ENCODE peak calls at places on chromosomes 4 and X, in ten cellular contexts. O is heart left ventricle; X is activated CD8-positive, alpha-beta memory T cell treated with anti-CD3 and anti-CD28 coated beads, Interleukin-2, amount 50 U/mL, for 48 hours; S is fibroblast of mammary gland; N is iPS-NIHi11; D is substantia nigra; Z is activated T-cell treated with anti-CD3 and anti-CD28 coated beads for 24 hours; L is Caco-2; M is endothelial cell; E is stimulated activated CD8-positive, alpha-beta memory T cell treated with anti-CD3 and anti-CD28 coated beads, Interleukin-4, amount 100 ng/mL, for 48 hours. R is an unnamed sample.

GRCh38 chr4:4663028-4663427 is 121.2 kb upstream of the STX18 start:
- DNase-seq in M (no peak), L (no peak), S (peak), X (no peak), Z (no peak), O (no peak), E (no peak), D (no peak), N (no peak), R (no peak)

GRCh38 chr4:52641853-52642563 is 17.1 kb downstream of the USP46 start:
- DNase-seq in E (no peak), D (no peak), O (no peak), M (no peak), N (no peak), X (no peak), S (peak), L (no peak), Z (no peak), R (no peak)

GRCh38 chrX:129945131-129945530 is 37.3 kb upstream of the BCORL1 start:
- DNase-seq in Z (no peak), X (no peak), S (peak), M (no peak), O (no peak), L (no peak), N (no peak), E (no peak), D (no peak), R (no peak)

GRCh38 chr4:8188743-8189550 is 10.1 kb upstream of the SH3TC1 start:
- DNase-seq in X (no peak), O (peak), L (no peak), S (no peak), D (no peak), E (no peak), M (no peak), N (peak), Z (no peak), R (no peak)

GRCh38 chrX:54922547-54922946 is 1.9 kb downstream of the TRO start:
- DNase-seq in X (no peak), D (no peak), L (no peak), M (no peak), N (no peak), O (no peak), Z (no peak), S (no peak), E (no peak), R (no peak)

GRCh38 chrX:118974908-118975671 is 672 bp downstream of the LONRF3 start:
- DNase-seq in N (peak), E (peak), O (peak), M (peak), S (no peak), Z (peak), X (peak), L (peak), D (peak), R (peak)

GRCh38 chr4:159141193-159141592 is 38.3 kb downstream of the RAPGEF2 start:
- DNase-seq in M (no peak), L (no peak), E (no peak), D (no peak), Z (no peak), N (no peak), S (peak), O (no peak), X (no peak), R (no peak)

GRCh38 chr4:128068927-128069326 is 7.8 kb downstream of the LARP1B start:
- DNase-seq in X (peak), E (no peak), S (peak), Z (no peak), D (no peak), O (no peak), M (peak), L (peak), N (peak), R (no peak)

GRCh38 chr4:107094332-107094731 is 58.2 kb upstream of the DKK2 start:
- DNase-seq in L (no peak), N (peak), M (no peak), E (no peak), D (no peak), S (peak), Z (no peak), X (no peak), O (no peak), R (no peak)

GRCh38 chr4:39699676-39700409 is 1.9 kb downstream of the UBE2K start:
- DNase-seq in Z (no peak), X (no peak), M (no peak), N (no peak), O (no peak), S (peak), L (no peak), D (no peak), E (no peak), R (no peak)

GRCh38 chrX:47497274-47497673 is 14.3 kb upstream of the ZNF41 start:
- DNase-seq in L (no peak), Z (no peak), N (no peak), M (no peak), X (no peak), O (no peak), S (peak), D (no peak), E (no peak), R (no peak)

GRCh38 chr4:2402053-2402452 is 16.4 kb downstream of the ZFYVE28 start:
- DNase-seq in X (peak), D (no peak), M (no peak), N (peak), S (no peak), O (peak), E (peak), L (no peak), Z (no peak), R (no peak)

GRCh38 chr4:33067221-33067620 is 2347.1 kb downstream of the PCDH7 start:
- DNase-seq in Z (no peak), L (no peak), X (no peak), S (peak), N (no peak), D (no peak), O (no peak), E (no peak), M (no peak), R (no peak)

GRCh38 chr4:143184217-143184502 is 557 bp upstream of the USP38 start:
- DNase-seq in N (no peak), S (no peak), E (no peak), Z (no peak), X (no peak), O (no peak), L (no peak), M (no peak), D (no peak), R (no peak)

GRCh38 chrX:49287665-49288064 is 15.8 kb upstream of the GAGE10 start:
- DNase-seq in E (no peak), N (no peak), D (no peak), O (no peak), M (no peak), X (no peak), Z (no peak), S (no peak), L (no peak), R (no peak)

GRCh38 chr4:159048166-159048886 is 54.6 kb upstream of the RAPGEF2 start:
- DNase-seq in D (no peak), Z (no peak), M (no peak), X (no peak), S (peak), O (peak), L (peak), E (no peak), N (peak), R (no peak)

GRCh38 chrX:136477026-136477425 is 10.7 kb upstream of the BRS3 start:
- DNase-seq in M (no peak), L (peak), N (no peak), E (no peak), S (no peak), O (no peak), X (no peak), D (no peak), Z (no peak), R (no peak)

GRCh38 chr4:183721207-183722081 is 62.4 kb downstream of the TRAPPC11 start:
- DNase-seq in D (no peak), E (peak), Z (peak), N (peak), M (peak), S (peak), L (peak), O (peak), X (peak), R (peak)

GRCh38 chrX:38275615-38276014 is 51.7 kb downstream of the RPGR start:
- DNase-seq in D (no peak), L (no peak), Z (no peak), M (no peak), O (no peak), N (no peak), E (no peak), S (peak), X (no peak), R (no peak)

GRCh38 chr4:13264126-13264525 is 220.0 kb downstream of the RAB28 start:
- DNase-seq in E (no peak), Z (no peak), S (peak), D (no peak), L (no peak), M (no peak), X (no peak), N (no peak), O (no peak), R (no peak)

GRCh38 chr4:153919667-153920066 is 130.8 kb upstream of the SFRP2 start:
- DNase-seq in N (no peak), L (no peak), Z (no peak), S (peak), E (no peak), M (no peak), O (no peak), X (no peak), D (no peak), R (no peak)

GRCh38 chr4:134202557-134202956 is 968 bp upstream of the PABPC4L start:
- DNase-seq in X (no peak), L (no peak), S (peak), E (no peak), Z (no peak), D (no peak), M (no peak), N (no peak), O (no peak), R (no peak)

GRCh38 chr4:101400096-101400495 is 52.8 kb upstream of the PPP3CA start:
- DNase-seq in E (no peak), O (no peak), S (peak), M (no peak), Z (no peak), N (no peak), L (no peak), X (no peak), D (no peak), R (no peak)

GRCh38 chr4:818106-818921 is 7.6 kb downstream of the CPLX1 start:
- DNase-seq in D (no peak), S (no peak), L (no peak), X (no peak), N (peak), O (no peak), Z (no peak), M (no peak), E (no peak), R (no peak)

GRCh38 chr4:156190606-156191005 is 236.9 kb upstream of the CTSO start:
- DNase-seq in M (no peak), E (no peak), Z (no peak), L (no peak), N (no peak), S (peak), X (no peak), D (no peak), O (no peak), R (no peak)

GRCh38 chr4:15117270-15117946 is 115.1 kb downstream of the CPEB2 start:
- DNase-seq in S (no peak), D (no peak), O (no peak), M (no peak), N (no peak), Z (no peak), E (peak), L (no peak), X (no peak), R (no peak)

R was measured in CD4-positive, alpha-beta T cell.